ENCODE peak calls at places on chromosomes 16 and 17, in nine cellular contexts. L is mucosa of descending colon, V is cardiac muscle cell, J is thoracic aorta, Y is osteoblast, Q is stomach, W is neural progenitor cell, P is choroid plexus epithelial cell, U is sigmoid colon. E is an unnamed sample.

GRCh38 chr16:14198012-14198411 is 126.9 kb downstream of the MRTFB start:
- DNase-seq in L (no peak), V (no peak), J (no peak), Y (no peak), Q (no peak), W (no peak), P (no peak), U (no peak), E (no peak)

GRCh38 chr17:80270836-80271235 is 10.2 kb downstream of the RNF213 start:
- DNase-seq in L (no peak), V (peak), J (no peak), Y (peak), Q (no peak), W (peak), P (peak), U (no peak), E (peak)

GRCh38 chr16:56931253-56931768 is 631 bp upstream of the HERPUD1 start:
- DNase-seq in L (peak), V (no peak), J (no peak), Y (peak), Q (peak), W (peak), P (no peak), U (no peak), E (no peak)

GRCh38 chr17:74731347-74731605 is 5.8 kb upstream of the RAB37 start:
- DNase-seq in L (no peak), V (no peak), J (no peak), Y (peak), Q (no peak), W (no peak), P (no peak), U (no peak), E (no peak)

GRCh38 chr17:72572604-72573491 is 452.0 kb downstream of the SOX9 start:
- DNase-seq in L (no peak), V (no peak), J (no peak), Y (no peak), Q (no peak), W (no peak), P (peak), U (no peak), E (no peak)

GRCh38 chr16:85197611-85198566 is 85.6 kb upstream of the CIBAR2 start:
- DNase-seq in L (no peak), V (no peak), J (no peak), Y (peak), Q (no peak), W (no peak), P (no peak), U (no peak), E (no peak)

GRCh38 chr16:88078111-88078775 is 127.0 kb downstream of the BANP start:
- DNase-seq in L (no peak), V (no peak), J (no peak), Y (no peak), Q (no peak), W (no peak), P (no peak), U (no peak), E (no peak)

GRCh38 chr16:72847187-72848044 is 200.5 kb downstream of the ZFHX3 start:
- DNase-seq in L (peak), V (peak), J (no peak), Y (no peak), Q (no peak), W (peak), P (peak), U (no peak), E (peak)

GRCh38 chr17:31492880-31493655 is 101.6 kb downstream of the RAB11FIP4 start:
- DNase-seq in L (peak), V (no peak), J (no peak), Y (peak), Q (peak), W (no peak), P (no peak), U (no peak), E (no peak)

GRCh38 chr17:10183931-10184930 is 14.2 kb downstream of the GAS7 start:
- DNase-seq in L (no peak), V (no peak), J (no peak), Y (no peak), Q (no peak), W (peak), P (no peak), U (no peak), E (peak)

GRCh38 chr17:42179911-42180410 is 981 bp downstream of the KCNH4 start:
- DNase-seq in L (peak), V (peak), J (no peak), Y (peak), Q (peak), W (peak), P (peak), U (no peak), E (no peak)

GRCh38 chr17:49903523-49903922 is 55.7 kb upstream of the TAC4 start:
- DNase-seq in L (no peak), V (no peak), J (no peak), Y (no peak), Q (no peak), W (no peak), P (no peak), U (no peak), E (no peak)

GRCh38 chr16:77344306-77344705 is 90.5 kb downstream of the ADAMTS18 start:
- DNase-seq in L (no peak), V (no peak), J (no peak), Y (no peak), Q (no peak), W (no peak), P (no peak), U (no peak), E (no peak)

GRCh38 chr16:66326995-66327513 is 39.4 kb upstream of the CDH5 start:
- DNase-seq in L (peak), V (no peak), J (no peak), Y (no peak), Q (no peak), W (no peak), P (peak), U (no peak), E (peak)

GRCh38 chr16:84559311-84559932 is 55.0 kb upstream of the MEAK7 start:
- DNase-seq in L (peak), V (no peak), J (no peak), Y (no peak), Q (no peak), W (no peak), P (no peak), U (no peak), E (no peak)

GRCh38 chr16:10171225-10171624 is 11.0 kb downstream of the GRIN2A start:
- DNase-seq in L (no peak), V (no peak), J (no peak), Y (no peak), Q (no peak), W (no peak), P (no peak), U (no peak), E (no peak)

GRCh38 chr16:31138621-31139578 is 3.4 kb upstream of the PRSS8 start:
- DNase-seq in L (peak), V (peak), J (peak), Y (peak), Q (peak), W (peak), P (peak), U (no peak), E (no peak)

GRCh38 chr16:49528035-49528434 is 154.4 kb downstream of the C16orf78 start:
- DNase-seq in L (no peak), V (peak), J (no peak), Y (peak), Q (no peak), W (no peak), P (peak), U (no peak), E (no peak)

GRCh38 chr17:82666931-82667667 is 18.9 kb upstream of the WDR45B start:
- DNase-seq in L (no peak), V (no peak), J (no peak), Y (peak), Q (no peak), W (no peak), P (no peak), U (no peak), E (no peak)

GRCh38 chr17:82668024-82668630 is 19.9 kb upstream of the WDR45B start:
- DNase-seq in L (peak), V (no peak), J (no peak), Y (peak), Q (no peak), W (no peak), P (no peak), U (no peak), E (no peak)

GRCh38 chr17:82667668-82668000 is 19.4 kb upstream of the WDR45B start:
- DNase-seq in L (peak), V (no peak), J (no peak), Y (peak), Q (no peak), W (no peak), P (no peak), U (no peak), E (no peak)

GRCh38 chr17:82670661-82671060 is 22.4 kb upstream of the WDR45B start:
- DNase-seq in L (peak), V (no peak), J (no peak), Y (no peak), Q (no peak), W (no peak), P (no peak), U (no peak), E (no peak)

DNA sequence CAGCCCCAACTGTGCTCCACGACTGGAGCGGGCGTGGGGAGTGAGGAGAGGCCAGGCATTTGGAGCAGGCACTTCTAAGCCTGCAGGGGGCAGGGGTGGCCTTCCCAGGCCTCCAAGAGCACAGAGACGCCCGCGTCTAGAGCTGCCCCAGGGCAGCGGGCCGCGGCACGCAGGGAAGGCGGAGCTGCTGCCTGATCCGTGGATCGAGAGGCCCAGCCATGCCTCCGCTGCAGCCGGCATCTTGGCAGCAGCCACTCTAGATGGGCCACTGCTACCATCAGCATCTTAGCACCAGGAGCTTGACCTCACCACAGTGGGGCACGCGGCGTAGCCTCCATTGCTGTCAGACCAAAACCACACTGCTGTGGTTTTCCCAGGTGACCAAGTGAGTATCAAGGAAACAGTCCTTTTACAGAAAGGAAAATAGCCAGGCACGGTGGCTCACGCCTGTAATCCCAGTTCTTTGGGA is 20.4 kb upstream of the WDR45B start:
- DNase-seq in L (peak), V (peak), J (no peak), Y (peak), Q (peak), W (peak), P (peak), U (peak), E (peak)
- TF ChIP-seq CTCF in L (peak), V (peak), J (peak), Y (peak), Q (peak), W (peak), P (peak), U (peak), E (peak)

DNA sequence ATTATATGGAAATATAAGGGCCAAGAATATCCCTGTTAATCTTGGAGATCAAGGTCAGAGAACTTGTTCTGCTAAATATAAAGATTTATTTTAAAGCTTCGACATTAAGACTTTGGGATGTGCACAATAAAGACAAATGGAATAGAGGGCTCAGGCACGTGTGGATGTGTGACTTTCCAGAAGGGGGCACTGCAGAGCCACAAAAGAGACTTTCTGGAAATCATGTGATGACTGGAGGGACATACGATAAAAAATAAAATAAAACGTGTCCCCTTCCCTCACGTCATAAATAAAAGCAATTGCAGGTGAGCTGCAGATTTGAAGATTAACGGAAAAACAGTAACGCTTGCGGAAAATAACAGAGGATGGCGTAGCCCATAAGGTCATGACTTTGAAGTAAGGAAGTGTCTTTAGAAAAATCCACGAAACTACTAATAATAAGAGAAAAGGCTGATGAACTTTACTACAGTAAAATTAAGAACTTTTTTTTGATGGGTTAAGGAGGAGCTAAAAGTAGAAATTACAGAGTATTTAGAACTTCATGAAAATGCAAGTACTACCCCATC is 9.4 kb upstream of the ENGASE start:
- DNase-seq in L (peak), V (peak), J (no peak), Y (peak), Q (peak), W (peak), P (peak), U (peak), E (peak)
- TF ChIP-seq CTCF in L (peak), V (peak), J (peak), Y (peak), Q (peak), W (peak), P (peak), U (peak), E (peak)

GRCh38 chr16:70254965-70255286 is 3.2 kb upstream of the EXOSC6 start:
- DNase-seq in L (no peak), V (no peak), J (no peak), Y (peak), Q (no peak), W (no peak), P (no peak), U (no peak), E (no peak)
- TF ChIP-seq CTCF in L (no peak), V (no peak), J (no peak), Y (no peak), Q (no peak), W (no peak), P (no peak), U (no peak), E (no peak)

GRCh38 chr17:43532581-43532980 is 13.6 kb downstream of the ETV4 start:
- DNase-seq in L (peak), V (no peak), J (no peak), Y (no peak), Q (no peak), W (no peak), P (no peak), U (no peak), E (no peak)
- TF ChIP-seq CTCF in L (no peak), V (no peak), J (no peak), Y (no peak), Q (no peak), W (no peak), P (no peak), U (no peak), E (no peak)

DNA sequence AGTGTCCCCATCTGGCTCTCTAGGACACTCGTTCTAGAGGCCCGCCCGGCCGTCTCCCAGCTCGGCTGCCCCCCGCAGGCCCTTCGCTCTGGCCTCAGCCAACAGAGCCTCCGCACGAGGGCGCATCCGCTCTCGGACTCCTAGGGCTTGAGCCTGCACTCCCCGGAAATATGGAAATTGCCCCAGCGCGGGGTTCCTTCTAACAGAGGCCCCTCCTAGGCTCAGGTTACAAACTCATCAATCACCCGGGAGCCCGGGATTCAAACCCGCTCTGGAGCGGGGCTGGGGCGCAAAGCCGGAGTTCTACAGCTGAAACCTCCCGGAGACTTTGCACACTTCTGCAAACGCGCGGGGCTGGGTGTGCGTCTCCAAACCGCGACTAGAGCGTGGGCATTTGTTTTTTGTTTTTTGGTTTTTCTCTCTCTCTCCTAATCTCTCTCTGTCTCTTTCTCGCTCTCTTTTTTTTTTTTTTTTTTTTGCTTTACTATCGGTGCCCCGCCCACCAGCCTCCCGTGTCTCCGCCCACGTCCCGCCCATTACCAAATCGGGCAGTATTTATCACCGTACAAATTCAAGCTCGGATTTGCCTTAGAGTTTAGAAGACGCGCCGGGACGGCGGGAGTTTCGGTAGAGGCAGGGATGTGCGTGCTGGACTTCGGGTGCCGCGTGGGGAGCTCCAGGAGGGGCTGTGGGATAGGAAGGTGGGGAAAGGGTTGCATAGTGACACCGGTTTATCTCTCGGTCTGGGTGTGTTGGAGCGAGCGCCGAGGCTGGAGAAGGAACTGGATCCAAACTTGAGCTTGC is 2.4 kb upstream of the FOXL1 start:
- DNase-seq in L (peak), V (peak), J (peak), Y (peak), Q (peak), W (peak), P (peak), U (no peak), E (peak)
- TF ChIP-seq CTCF in L (no peak), V (peak), J (peak), Y (peak), Q (no peak), W (peak), P (peak), U (no peak), E (peak)

DNA sequence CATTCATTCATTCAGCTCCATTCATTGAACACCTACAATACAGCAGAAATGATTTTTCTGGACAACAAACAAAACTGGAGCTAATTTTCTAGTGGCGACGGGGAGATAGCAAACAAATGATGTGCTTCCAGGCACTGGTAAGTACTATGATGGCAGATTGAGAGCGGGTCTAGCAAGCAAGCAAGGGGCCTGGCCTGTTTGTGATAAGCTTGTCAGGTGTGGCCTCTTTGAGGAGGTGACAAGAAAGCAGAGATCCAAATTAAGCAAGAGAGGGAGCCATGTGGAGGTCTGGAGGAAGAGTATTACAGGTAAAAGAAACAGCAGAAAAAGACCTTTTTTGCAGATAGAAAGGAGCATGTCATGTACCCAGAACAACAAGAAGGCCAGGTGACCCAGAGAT is 216.1 kb upstream of the CPHXL start:
- DNase-seq in L (no peak), V (no peak), J (no peak), Y (no peak), Q (no peak), W (no peak), P (no peak), U (no peak), E (no peak)
- TF ChIP-seq CTCF in L (no peak), V (no peak), J (no peak), Y (no peak), Q (no peak), W (no peak), P (no peak), U (no peak), E (no peak)

DNA sequence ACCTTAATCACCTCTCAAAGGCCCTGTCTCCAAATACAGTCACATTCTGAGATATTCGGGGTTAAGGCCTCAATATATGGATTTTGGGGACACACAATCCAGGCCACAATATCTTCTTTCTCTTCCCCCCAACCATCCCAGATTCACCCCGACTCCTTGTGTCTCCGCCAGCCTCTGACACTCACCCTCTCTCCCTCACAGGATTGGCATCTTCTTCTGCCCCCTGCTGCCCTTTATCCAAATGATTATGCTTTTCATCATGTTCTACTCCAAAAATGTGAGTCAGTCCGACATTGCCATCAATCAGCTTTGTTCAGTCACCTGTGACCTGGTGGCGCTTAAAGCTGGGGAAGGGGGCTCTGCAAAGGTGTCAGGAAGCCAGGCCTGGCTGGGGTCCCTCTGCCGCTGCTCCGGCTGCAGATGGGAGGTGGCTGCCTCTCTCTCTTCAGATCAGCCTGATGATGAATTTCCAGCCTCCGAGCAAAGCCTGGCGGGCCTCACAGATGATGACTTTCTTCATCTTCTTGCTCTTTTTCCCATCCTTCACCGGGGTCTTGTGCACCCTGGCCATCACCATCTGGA is 35.1 kb downstream of the GDE1 start:
- DNase-seq in L (no peak), V (no peak), J (no peak), Y (no peak), Q (no peak), W (no peak), P (no peak), U (no peak), E (no peak)
- TF ChIP-seq CTCF in L (no peak), V (no peak), J (no peak), Y (peak), Q (no peak), W (no peak), P (no peak), U (no peak), E (no peak)